ENCODE peak calls at places on chromosomes 13 and 19, in six cellular contexts. P, V, Q, J, L and B are unnamed samples.

GRCh38 chr19:57103573-57104277 is 16.1 kb upstream of the USP29 start:
- DNase-seq in P (peak; percentile 31), V (peak; percentile 47), Q (peak; percentile 22), J (peak; percentile 79), L (no peak), B (peak; percentile 52)

GRCh38 chr13:97892717-97893116 is 60.8 kb upstream of the IPO5 start:
- DNase-seq in P (no peak), V (peak; percentile 85), Q (peak; percentile 84), J (peak; percentile 9), L (no peak), B (no peak)

GRCh38 chr19:15122331-15123030 is 15.3 kb downstream of the SYDE1 start:
- DNase-seq in P (no peak), V (no peak), Q (no peak), J (no peak), L (no peak), B (no peak)

GRCh38 chr19:3670258-3670795 is 29.9 kb downstream of the PIP5K1C start:
- DNase-seq in P (no peak), V (peak; percentile 84), Q (peak; percentile 91), J (peak; percentile 66), L (no peak), B (no peak)

GRCh38 chr19:43229315-43229714 is 23.9 kb upstream of the PSG4 start:
- DNase-seq in P (no peak), V (peak; percentile 10), Q (no peak), J (peak; percentile 81), L (no peak), B (no peak)

GRCh38 chr19:56880592-56881190 is 40.2 kb upstream of the PEG3 start:
- DNase-seq in P (no peak), V (no peak), Q (no peak), J (no peak), L (no peak), B (no peak)

GRCh38 chr13:27772651-27773425 is 19.4 kb upstream of the GSX1 start:
- DNase-seq in P (no peak), V (no peak), Q (no peak), J (no peak), L (no peak), B (no peak)

GRCh38 chr13:94860981-94861407 is 148.6 kb upstream of the SOX21 start:
- DNase-seq in P (no peak), V (peak; percentile 13), Q (peak; percentile 72), J (no peak), L (no peak), B (no peak)

GRCh38 chr13:109680288-109680687 is 106.1 kb downstream of the IRS2 start:
- DNase-seq in P (no peak), V (no peak), Q (no peak), J (no peak), L (no peak), B (no peak)

GRCh38 chr19:35703343-35703742 is 1.0 kb upstream of the ZBTB32 start:
- DNase-seq in P (peak; percentile 71), V (no peak), Q (no peak), J (no peak), L (no peak), B (no peak)

GRCh38 chr13:79258489-79258888 is 147.6 kb downstream of the RBM26 start:
- DNase-seq in P (no peak), V (no peak), Q (no peak), J (peak; percentile 12), L (no peak), B (no peak)

GRCh38 chr19:57152921-57153320 is 7.9 kb upstream of the ZIM3 start:
- DNase-seq in P (no peak), V (no peak), Q (no peak), J (no peak), L (no peak), B (no peak)

GRCh38 chr19:41599175-41599966 is 23.4 kb downstream of the CEACAM21 start:
- DNase-seq in P (peak; percentile 40), V (no peak), Q (no peak), J (no peak), L (no peak), B (no peak)

GRCh38 chr13:105773887-105774538 is 761.4 kb downstream of the EFNB2 start:
- DNase-seq in P (no peak), V (peak; percentile 57), Q (peak; percentile 94), J (peak; percentile 86), L (no peak), B (no peak)

GRCh38 chr19:38321646-38322323 is 2.1 kb downstream of the KCNK6 start:
- DNase-seq in P (no peak), V (peak; percentile 27), Q (peak; percentile 72), J (peak; percentile 20), L (no peak), B (no peak)

GRCh38 chr13:97226788-97227627 is 4.9 kb downstream of the MBNL2 start:
- DNase-seq in P (peak; percentile 62), V (no peak), Q (peak; percentile 64), J (peak; percentile 19), L (no peak), B (no peak)

GRCh38 chr13:47426126-47426849 is 529.4 kb upstream of the HTR2A start:
- DNase-seq in P (no peak), V (peak; percentile 86), Q (peak; percentile 67), J (no peak), L (no peak), B (no peak)

GRCh38 chr13:40776681-40777165 is 5.7 kb upstream of the MRPS31 start:
- DNase-seq in P (no peak), V (peak; percentile 55), Q (peak; percentile 87), J (peak; percentile 63), L (no peak), B (no peak)

GRCh38 chr19:8368136-8368535 is 4.2 kb downstream of the ANGPTL4 start:
- DNase-seq in P (no peak), V (no peak), Q (peak; percentile 21), J (peak; percentile 81), L (no peak), B (no peak)

DNA sequence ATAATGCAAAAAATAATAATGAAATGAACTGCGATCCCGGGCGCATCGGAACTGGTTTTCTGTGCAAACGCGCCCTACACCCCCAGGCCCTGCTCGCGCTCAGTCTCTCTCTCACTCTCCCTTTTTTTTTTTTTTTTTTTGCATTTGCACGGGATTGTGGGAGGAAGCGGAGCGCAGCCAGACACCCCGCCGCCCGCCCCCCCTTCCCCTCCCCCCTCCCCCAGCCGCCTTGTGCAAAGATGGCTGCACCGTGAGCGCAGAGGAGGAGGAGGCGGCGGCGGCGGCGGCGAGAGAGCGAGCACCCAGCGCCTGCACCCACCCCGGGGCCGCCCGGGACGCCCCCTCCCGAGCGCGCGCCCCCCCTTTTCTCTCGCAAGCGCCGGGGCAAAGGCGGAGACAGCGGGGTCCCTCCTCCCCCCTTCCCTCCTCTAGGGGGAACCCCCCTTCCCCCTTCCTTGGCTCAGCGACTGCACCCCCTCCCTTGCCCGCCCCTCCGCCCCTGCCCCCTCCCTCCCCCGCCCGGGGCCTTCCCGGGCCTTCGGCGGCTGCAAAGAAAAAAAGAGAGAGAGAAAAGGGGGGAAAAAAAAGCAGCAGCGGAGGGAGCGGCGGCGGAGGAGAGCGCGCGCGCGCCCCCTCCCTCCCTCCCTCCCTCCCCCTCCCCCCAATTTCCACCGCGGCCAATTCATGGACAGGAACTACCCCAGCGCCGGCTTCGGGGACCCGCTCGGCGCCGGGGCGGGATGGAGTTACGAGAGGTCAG is at the start of gene PRR12:
- DNase-seq in P (peak; percentile 81), V (peak; percentile 67), Q (peak; percentile 84), J (peak; percentile 57), L (no peak), B (peak; percentile 73)
- H2BK120ac ChIP-seq in P (no peak within 1 kb of the TSS), V (peak within 1 kb of the TSS; percentile 69), Q (peak within 1 kb of the TSS; percentile 97), J (peak within 1 kb of the TSS; percentile 88), L (peak within 1 kb of the TSS; percentile 59), B (peak within 1 kb of the TSS; percentile 94)

DNA sequence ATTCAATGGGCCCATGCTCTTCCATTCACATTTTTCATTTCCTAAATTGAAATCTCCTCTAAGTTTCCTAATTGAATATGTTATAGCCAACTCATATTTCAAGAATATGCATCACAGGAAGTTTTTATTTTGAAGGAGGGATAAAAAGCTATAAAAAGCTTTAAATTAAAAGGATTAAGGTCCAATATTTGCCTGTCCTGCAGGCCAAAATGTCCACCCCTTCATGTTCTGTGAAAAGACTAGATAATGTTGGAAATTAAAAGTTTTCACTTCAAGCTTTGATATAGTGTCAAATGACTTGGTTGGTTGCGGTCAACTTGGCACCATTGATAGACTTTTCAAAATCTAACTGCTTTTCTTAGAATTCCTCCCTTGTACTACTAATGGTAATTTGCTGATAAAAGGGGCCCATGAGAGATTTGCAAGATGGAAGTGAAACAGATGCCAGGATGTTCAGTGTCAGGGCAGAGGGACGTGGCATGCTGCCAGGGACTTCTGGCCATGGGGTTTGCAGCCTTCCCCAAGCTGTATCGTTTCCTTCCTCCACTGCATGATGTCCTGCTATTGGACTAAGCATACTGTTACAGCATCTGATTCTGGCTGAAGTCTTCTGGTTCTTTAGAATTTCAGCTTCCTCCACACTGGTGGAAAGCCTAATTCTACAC is 547.3 kb upstream of the MIR17HG start:
- DNase-seq in P (no peak), V (no peak), Q (peak; percentile 7), J (peak; percentile 1), L (no peak), B (no peak)
- H2AFZ ChIP-seq in P (no peak overlapping the region), V (no peak overlapping the region), Q (peak overlapping the region; percentile 14), J (no peak overlapping the region), L (no peak overlapping the region), B (no peak overlapping the region)

DNA sequence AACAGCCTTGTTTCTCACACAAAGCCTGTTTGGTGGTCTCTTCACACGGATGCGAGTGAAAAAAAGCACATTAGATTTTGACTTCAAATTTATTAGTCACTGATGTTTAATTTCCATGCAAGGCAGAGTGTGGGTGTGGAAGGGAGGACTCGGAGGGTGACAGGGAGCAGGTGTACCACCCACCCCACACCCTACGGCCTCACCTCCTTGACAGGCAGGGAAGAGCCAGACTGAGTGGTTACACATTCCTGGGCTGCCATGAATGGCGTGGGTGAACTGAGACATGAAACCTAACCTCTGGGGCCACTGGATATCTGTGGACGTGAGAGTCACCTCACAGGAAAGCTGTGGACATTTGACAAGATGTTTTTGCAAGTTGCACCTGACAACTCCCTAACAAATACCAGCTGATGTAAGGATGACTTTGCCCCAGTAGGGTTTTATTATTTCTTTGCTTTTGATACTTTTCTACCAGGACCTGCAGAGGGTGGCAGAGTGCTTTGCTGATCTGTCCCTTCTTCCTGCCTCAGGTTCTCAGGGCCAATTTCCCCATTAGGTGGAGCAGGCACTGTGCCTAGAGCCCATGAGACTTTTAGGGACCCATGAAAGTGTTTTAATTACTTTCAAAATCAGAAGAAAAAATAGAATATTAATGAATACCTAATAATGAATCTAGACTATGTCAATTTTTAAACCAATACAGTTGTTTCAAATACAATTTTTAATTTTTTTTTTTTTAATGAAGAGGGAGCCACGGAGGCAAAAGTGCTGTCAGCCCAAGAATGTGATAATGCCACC is 58.2 kb upstream of the CYSLTR2 start:
- DNase-seq in P (peak; percentile 61), V (peak; percentile 70), Q (peak; percentile 82), J (peak; percentile 71), L (no peak), B (no peak)
- H2BK120ac ChIP-seq in P (no peak overlapping the region), V (no peak overlapping the region), Q (no peak overlapping the region), J (no peak overlapping the region), L (peak overlapping the region; percentile 84), B (no peak overlapping the region)

DNA sequence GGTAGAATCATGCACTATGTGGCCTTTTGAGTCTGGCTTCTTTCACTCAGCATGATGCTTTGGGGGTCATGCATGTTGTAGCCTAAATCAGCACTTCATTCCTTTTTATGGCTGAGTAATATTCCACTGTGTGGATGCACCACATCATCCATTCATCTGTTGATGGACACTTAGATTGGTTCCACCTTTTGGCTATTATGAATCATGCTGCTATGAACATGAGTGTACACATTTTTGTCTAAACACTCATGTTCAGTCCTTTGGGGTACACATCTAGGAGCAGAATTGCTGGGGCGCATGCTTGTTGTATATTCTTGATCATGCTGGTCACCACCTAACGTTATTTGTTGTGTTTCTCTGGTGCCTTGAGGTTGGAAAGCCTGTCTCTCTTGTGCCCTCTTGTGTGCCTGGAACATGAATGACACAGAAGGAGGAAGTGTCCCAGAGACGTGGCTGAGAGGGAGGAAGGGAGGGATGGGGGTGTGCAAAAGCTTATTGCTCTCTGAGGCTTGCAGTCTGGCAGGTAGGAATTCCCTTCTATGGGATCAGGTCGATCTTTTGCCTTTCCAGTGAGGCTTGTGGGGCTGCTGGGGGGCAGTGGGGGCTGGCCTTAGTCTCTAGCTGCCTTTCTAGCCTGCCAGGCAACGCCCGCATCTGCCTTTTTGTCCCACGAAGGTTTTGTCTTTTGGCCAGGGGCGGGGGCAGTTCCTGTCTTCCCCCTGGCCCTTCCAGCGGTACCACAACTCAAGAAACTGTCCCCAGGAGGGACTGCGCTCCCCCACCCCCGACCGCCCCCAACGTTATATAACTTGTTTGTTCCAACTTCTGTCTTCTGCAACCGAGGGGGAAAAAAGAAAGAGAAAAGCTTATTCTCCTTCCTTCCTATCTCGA is 7.6 kb downstream of the KLHL26 start:
- DNase-seq in P (no peak), V (no peak), Q (no peak), J (peak; percentile 11), L (no peak), B (no peak)
- H2AFZ ChIP-seq in P (no peak overlapping the region), V (peak overlapping the region; percentile 43), Q (no peak overlapping the region), J (no peak overlapping the region), L (no peak overlapping the region), B (no peak overlapping the region)